ENCODE peak calls at places on chromosomes 11 and 22, in ten cellular contexts. D, Y, C, I, K, N, T, A, L and P are unnamed samples.

GRCh38 chr11:14881794-14882193 is 10.2 kb downstream of the CYP2R1 start:
- DNase-seq in A (no peak), D (no peak), T (no peak), C (no peak), L (no peak), N (no peak), K (no peak), Y (no peak), I (no peak), P (no peak)

GRCh38 chr11:96188625-96189006 is 154.4 kb downstream of the MAML2 start:
- DNase-seq in C (no peak), N (peak; percentile 27), A (no peak), K (peak; percentile 77), T (no peak), Y (peak; percentile 22), I (peak; percentile 51), D (peak; percentile 49), L (no peak), P (no peak)

GRCh38 chr11:108498816-108499408 is 728 bp upstream of the POGLUT3 start:
- DNase-seq in L (no peak), T (no peak), C (no peak), N (no peak), I (no peak), A (no peak), D (no peak), Y (no peak), K (peak; percentile 9), P (peak; percentile 18)

GRCh38 chr11:45169310-45170072 is 23.1 kb downstream of the PRDM11 start:
- DNase-seq in D (no peak), C (no peak), T (no peak), Y (no peak), I (no peak), N (no peak), A (no peak), L (no peak), K (no peak), P (no peak)

GRCh38 chr11:110087820-110088534 is 5.2 kb upstream of the ZC3H12C start:
- DNase-seq in Y (no peak), K (no peak), T (no peak), I (peak; percentile 81), C (no peak), A (no peak), D (peak; percentile 55), N (peak; percentile 45), L (no peak), P (no peak)

GRCh38 chr11:10568486-10568941 is at the start of gene LYVE1:
- DNase-seq in L (no peak), D (peak; percentile 61), A (no peak), T (no peak), I (no peak), K (no peak), N (no peak), Y (no peak), C (no peak), P (no peak)

GRCh38 chr11:44622721-44623258 is 57.3 kb downstream of the CD82 start:
- DNase-seq in D (no peak), Y (no peak), T (no peak), L (no peak), I (no peak), K (no peak), A (no peak), C (peak; percentile 35), N (no peak), P (no peak)

GRCh38 chr11:60872124-60872951 is 5.0 kb downstream of the ZP1 start:
- DNase-seq in C (no peak), K (peak; percentile 38), N (peak; percentile 86), D (peak; percentile 89), L (no peak), Y (no peak), T (no peak), I (no peak), A (no peak), P (no peak)

GRCh38 chr11:16817321-16817720 is 78.9 kb downstream of the C11orf58 start:
- DNase-seq in K (peak; percentile 44), Y (no peak), N (no peak), L (no peak), C (no peak), I (no peak), A (no peak), T (no peak), D (no peak), P (no peak)

GRCh38 chr22:29216873-29217666 is 11.4 kb downstream of the EMID1 start:
- DNase-seq in I (peak; percentile 57), N (peak; percentile 52), D (peak; percentile 56), C (no peak), Y (no peak), L (no peak), T (peak; percentile 37), A (no peak), K (peak; percentile 87), P (no peak)

GRCh38 chr11:94544832-94545640 is 1.3 kb downstream of the FUT4 start:
- DNase-seq in I (no peak), K (peak; percentile 72), T (no peak), Y (no peak), D (no peak), C (peak; percentile 50), L (no peak), A (no peak), N (no peak), P (no peak)

GRCh38 chr11:94545641-94546470 is 2.1 kb downstream of the FUT4 start:
- DNase-seq in L (no peak), I (no peak), N (no peak), T (no peak), A (no peak), Y (no peak), K (peak; percentile 74), C (no peak), D (no peak), P (no peak)

GRCh38 chr11:94546886-94547285 is 3.2 kb downstream of the FUT4 start:
- DNase-seq in K (peak; percentile 70), D (no peak), T (no peak), C (no peak), Y (no peak), I (peak; percentile 19), N (no peak), L (no peak), A (no peak), P (no peak)

GRCh38 chr11:94544582-94544831 is 786 bp downstream of the FUT4 start:
- DNase-seq in D (peak; percentile 12), K (no peak), I (no peak), A (peak; percentile 26), L (no peak), Y (no peak), N (peak; percentile 8), T (no peak), C (no peak), P (no peak)

GRCh38 chr11:94543695-94544581 is at the start of gene FUT4:
- DNase-seq in D (peak; percentile 82), C (peak; percentile 80), T (peak; percentile 43), I (peak; percentile 70), K (peak; percentile 98), N (peak; percentile 83), Y (peak; percentile 94), L (peak; percentile 85), A (peak; percentile 76), P (peak; percentile 87)
- TF ChIP-seq CTCF in D (no peak), C (peak; percentile 32), T (no peak), I (no peak), K (no peak), N (no peak), Y (no peak), L (no peak), A (no peak), P (no peak)

DNA sequence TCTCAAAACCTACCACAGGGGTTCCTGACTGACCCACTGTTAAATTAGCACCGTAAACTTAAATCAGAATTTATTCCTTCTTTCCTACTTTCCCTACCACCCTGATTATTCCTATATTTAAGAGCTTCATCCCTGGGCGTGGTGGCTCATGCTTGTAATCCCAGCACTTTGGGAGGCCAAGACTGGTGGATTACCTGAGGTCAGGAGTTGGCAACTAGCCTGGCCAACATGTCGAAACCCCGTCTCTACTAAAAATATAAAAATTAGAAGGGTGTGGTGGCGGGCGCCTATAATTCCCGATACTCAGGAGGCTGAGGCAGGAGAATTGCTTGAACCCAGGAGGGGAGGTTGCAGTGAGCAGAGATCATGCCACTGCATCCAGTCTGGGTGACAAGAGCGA is 20.3 kb downstream of the ALG9 start:
- DNase-seq in Y (no peak), I (no peak), T (no peak), C (no peak), L (no peak), K (no peak), D (no peak), N (no peak), A (no peak), P (no peak)
- TF ChIP-seq CTCF in Y (no peak), I (no peak), T (no peak), C (no peak), L (no peak), K (no peak), D (no peak), N (no peak), A (no peak), P (no peak)

DNA sequence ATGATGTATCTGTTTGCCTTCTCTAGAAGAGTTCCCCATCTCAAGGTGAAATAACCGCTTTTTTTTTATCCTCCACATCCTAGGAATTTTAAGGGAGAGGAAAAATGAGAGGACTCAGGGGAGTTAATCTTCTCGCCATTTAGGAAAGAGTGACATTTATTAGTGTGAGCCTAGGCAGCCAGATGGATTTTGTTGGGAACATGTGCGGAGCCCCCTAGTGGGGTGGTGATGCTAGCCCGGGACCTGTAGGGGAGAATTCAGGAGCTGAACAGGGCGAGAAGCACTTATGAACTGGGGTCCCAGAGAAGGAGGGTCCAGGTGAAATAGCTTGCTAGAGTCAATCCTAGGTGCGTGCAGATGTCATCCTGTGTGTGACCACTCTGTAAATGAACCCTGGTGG is 10.7 kb downstream of the IL17RA start:
- DNase-seq in N (no peak), L (no peak), Y (no peak), C (no peak), T (no peak), I (no peak), D (no peak), K (peak; percentile 39), A (peak; percentile 49), P (peak; percentile 32)
- TF ChIP-seq CTCF in N (peak; percentile 50), L (peak; percentile 58), Y (no peak), C (no peak), T (peak; percentile 21), I (no peak), D (peak; percentile 31), K (peak; percentile 49), A (peak; percentile 61), P (peak; percentile 41)

DNA sequence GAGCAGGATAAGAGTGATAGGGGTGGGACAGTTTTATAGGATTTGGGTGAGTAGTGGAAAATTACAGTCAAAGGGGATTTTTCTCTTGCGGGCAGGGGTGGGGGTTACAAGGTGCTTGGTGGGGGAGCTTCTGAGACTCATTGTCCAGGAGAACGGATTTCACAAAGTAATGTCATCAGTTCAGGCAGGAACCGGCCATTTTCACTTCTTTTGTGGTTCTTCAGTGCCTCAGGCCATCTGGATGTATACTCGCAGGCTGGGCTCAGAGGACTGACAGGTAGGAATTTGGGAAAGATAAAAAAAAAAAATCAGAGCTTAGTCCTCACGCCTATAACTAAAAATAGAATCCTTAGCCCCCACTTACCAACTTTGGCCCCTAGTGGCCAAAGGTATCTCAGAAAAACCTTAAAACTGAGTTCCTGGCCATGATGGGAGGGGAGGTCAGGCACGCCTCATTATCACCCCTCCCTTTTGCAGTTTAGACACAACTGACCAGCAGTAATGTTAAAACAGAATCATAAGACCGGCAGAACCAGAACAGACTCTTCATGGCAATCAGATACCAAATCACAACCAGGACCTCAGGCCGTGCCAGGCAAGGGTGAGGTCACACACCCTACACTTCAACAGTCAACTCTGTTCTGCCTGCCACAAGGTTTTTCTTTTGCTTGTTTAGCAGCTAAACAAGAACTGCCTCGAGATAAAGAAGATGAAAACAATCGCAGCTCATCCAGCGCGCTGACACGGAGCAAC is 8.9 kb upstream of the APOBEC3G start:
- DNase-seq in N (no peak), C (no peak), L (no peak), Y (no peak), K (no peak), A (no peak), T (no peak), D (no peak), I (peak; percentile 44), P (no peak)
- TF ChIP-seq CTCF in N (no peak), C (no peak), L (peak; percentile 13), Y (no peak), K (no peak), A (no peak), T (no peak), D (no peak), I (no peak), P (peak; percentile 6)